ENCODE peak calls at places on chromosomes 4 and X, in five cellular contexts. G is IMR-90, V is mesenchymal stem cell, A is H9, X is neuronal stem cell. U is an unnamed sample.

GRCh38 chr4:6576512-6576911 is 1.5 kb downstream of the MAN2B2 start:
- DNase-seq in X (no peak), V (no peak), A (no peak), G (no peak), U (no peak)

GRCh38 chr4:185564355-185564754 is 29.0 kb upstream of the PDLIM3 start:
- DNase-seq in V (no peak), A (no peak), X (no peak), G (no peak), U (no peak)

GRCh38 chrX:39782276-39782675 is 315.5 kb downstream of the BCOR start:
- DNase-seq in V (no peak), X (no peak), A (peak), G (no peak), U (peak)

GRCh38 chrX:64975491-64975890 is 759 bp downstream of the ZC4H2 start:
- DNase-seq in A (peak), X (peak), V (peak), G (no peak), U (peak)

GRCh38 chrX:134761788-134762187 is 103.5 kb upstream of the PLAC1 start:
- DNase-seq in V (no peak), G (no peak), X (no peak), A (no peak), U (peak)

GRCh38 chr4:86603486-86603885 is 9.4 kb downstream of the PTPN13 start:
- DNase-seq in A (no peak), G (no peak), X (no peak), V (no peak), U (no peak)

GRCh38 chr4:37748546-37748945 is 62.4 kb upstream of the RELL1 start:
- DNase-seq in X (no peak), V (no peak), A (no peak), G (no peak), U (no peak)

GRCh38 chr4:119517361-119518229 is 111.0 kb downstream of the PDE5A start:
- DNase-seq in X (no peak), G (peak), V (peak), A (no peak), U (no peak)

GRCh38 chr4:82428969-82429727 is 1.1 kb downstream of the HNRNPDL start:
- DNase-seq in G (peak), V (peak), A (peak), X (peak), U (peak)

GRCh38 chrX:153625271-153626024 is 21.6 kb upstream of the DUSP9 start:
- DNase-seq in X (no peak), A (no peak), V (no peak), G (no peak), U (no peak)

GRCh38 chr4:174119818-174120217 is 163.6 kb downstream of the FBXO8 start:
- DNase-seq in A (no peak), V (peak), G (no peak), X (no peak), U (no peak)

GRCh38 chr4:83259586-83259985 is 25.0 kb downstream of the COQ2 start:
- DNase-seq in A (no peak), G (no peak), X (no peak), V (no peak), U (no peak)

GRCh38 chr4:177251237-177251636 is 58.4 kb upstream of the NEIL3 start:
- DNase-seq in X (no peak), V (no peak), A (no peak), G (no peak), U (no peak)

GRCh38 chr4:118981839-118982381 is 93.3 kb downstream of the SYNPO2 start:
- DNase-seq in A (peak), V (peak), X (peak), G (peak), U (peak)

GRCh38 chr4:101948055-101948454 is 157.5 kb downstream of the BANK1 start:
- DNase-seq in X (no peak), V (no peak), G (no peak), A (no peak), U (no peak)

GRCh38 chr4:101953949-101954348 is 163.4 kb downstream of the BANK1 start:
- DNase-seq in X (peak), G (peak), A (peak), V (peak), U (peak)

GRCh38 chr4:101948951-101949350 is 158.4 kb downstream of the BANK1 start:
- DNase-seq in A (no peak), G (peak), X (no peak), V (peak), U (no peak)

GRCh38 chr4:101952985-101953384 is 162.5 kb downstream of the BANK1 start:
- DNase-seq in G (no peak), V (no peak), A (no peak), X (no peak), U (no peak)

GRCh38 chr4:101950258-101950979 is 159.9 kb downstream of the BANK1 start:
- DNase-seq in G (no peak), X (no peak), A (no peak), V (no peak), U (peak)
- H2BK5ac ChIP-seq in G (no peak), X (no peak), A (peak), V (no peak), U (no peak)

DNA sequence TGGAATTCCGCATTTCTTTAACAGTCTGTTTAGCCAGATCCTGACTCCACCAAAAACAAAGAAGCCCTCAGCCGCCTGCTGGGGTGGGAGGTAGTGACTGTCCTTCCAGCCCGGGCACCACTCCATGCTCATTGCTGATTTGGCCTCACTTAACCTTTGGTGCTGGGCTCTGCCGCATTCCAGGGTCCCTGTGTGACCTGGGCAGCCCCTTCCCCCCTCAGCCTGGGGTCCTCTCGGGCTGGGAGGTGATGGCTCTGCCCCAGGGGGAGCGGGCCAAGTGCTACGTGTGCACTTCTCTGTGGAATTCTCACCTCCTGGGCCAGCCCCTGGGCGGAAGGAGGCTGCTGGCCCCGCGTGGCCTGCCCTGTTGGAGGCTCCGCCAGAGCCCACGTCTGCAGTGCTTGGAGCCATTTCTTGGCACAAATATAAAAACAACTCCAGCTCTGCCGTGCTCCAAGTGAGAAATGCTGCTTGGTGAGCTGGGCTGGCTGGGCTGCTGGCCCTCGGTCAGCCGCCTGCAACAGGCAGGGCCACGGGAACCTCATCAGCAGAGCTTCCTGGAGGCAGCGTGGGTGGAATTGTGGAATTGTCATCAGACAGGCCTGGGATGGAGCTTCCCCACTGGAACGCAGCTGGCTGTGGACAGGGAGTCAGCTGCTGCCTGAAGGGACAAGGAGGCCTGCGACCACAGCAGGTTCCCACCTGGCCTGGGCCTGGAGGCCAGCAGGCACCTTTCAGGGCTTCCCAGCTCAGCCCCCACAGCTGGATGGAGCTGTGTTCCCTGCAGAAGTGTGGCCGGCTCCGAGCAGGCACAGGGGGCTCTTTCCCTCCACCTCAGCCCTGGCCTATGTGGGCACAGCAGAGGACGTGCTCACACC is 66.0 kb downstream of the TRMT44 start:
- DNase-seq in A (peak), V (peak), G (peak), X (peak), U (peak)
- H2BK15ac ChIP-seq in A (no peak), V (no peak), G (no peak), X (peak), U (no peak)

DNA sequence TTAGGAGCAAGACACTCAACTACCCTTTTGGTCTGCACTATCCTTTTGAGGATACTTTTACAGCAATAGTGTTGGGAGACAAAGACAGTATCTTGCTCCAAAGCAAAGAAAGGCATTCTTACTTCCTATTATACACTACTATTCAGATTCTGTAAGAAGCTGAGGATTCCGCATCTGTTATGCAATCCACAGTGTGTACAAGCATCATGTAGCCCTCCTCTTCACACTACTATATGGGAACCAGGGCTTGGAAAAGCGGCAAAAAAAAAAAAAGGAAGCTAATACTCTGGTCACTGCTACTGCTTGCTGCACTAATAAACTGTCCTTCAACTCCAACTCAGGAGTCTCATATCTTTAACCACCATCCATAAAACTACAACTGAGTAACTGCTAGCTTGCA is 59.1 kb downstream of the FBXW7 start:
- DNase-seq in G (no peak), A (no peak), V (no peak), X (no peak), U (no peak)
- H3K23ac ChIP-seq in G (no peak), A (no peak), V (no peak), X (no peak), U (no peak)

DNA sequence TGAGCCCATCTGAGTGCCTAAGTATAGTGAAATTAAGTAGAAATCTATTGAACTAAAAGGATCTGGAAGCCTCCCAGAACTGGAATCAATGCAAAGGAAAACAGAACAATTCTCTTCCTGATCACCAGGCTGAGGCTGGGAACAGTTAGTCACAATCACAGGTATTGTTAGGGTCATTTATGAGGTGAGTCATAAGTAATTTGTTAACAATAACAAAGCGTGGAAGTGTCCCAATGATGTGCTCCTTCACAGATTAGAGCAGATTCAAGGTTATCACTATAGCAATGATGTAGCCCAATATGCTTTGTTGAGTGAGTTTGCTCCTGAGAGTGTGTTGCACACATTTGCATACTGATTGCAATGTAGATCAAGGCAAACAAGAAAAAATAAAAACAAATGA is 228.1 kb downstream of the ZNF674 start:
- DNase-seq in A (no peak), X (no peak), G (no peak), V (no peak), U (peak)
- H2BK5ac ChIP-seq in A (no peak), X (no peak), G (no peak), V (no peak), U (no peak)